ENCODE peak calls at places on chromosome 14, in five cellular contexts. T is lower leg skin, C is cardiac muscle cell, D is right atrium auricular region, O is AG04449. Y is an unnamed sample.

GRCh38 chr14:49218436-49219092 is 367.6 kb downstream of the RPS29 start:
- DNase-seq in D (no peak), C (peak; percentile 72), O (no peak), T (peak; percentile 81), Y (no peak)

GRCh38 chr14:67820428-67820881 is 876 bp downstream of the RAD51B start:
- DNase-seq in C (peak; percentile 24), T (no peak), D (no peak), O (no peak), Y (no peak)

GRCh38 chr14:74912801-74913200 is 10.3 kb downstream of the RPS6KL1 start:
- DNase-seq in T (peak; percentile 76), D (no peak), C (no peak), O (no peak), Y (no peak)

GRCh38 chr14:104267895-104268294 is 129.5 kb downstream of the KIF26A start:
- DNase-seq in C (no peak), T (no peak), O (no peak), D (no peak), Y (no peak)

GRCh38 chr14:26401170-26401968 is 196.5 kb downstream of the NOVA1 start:
- DNase-seq in T (no peak), C (no peak), O (no peak), D (no peak), Y (no peak)

GRCh38 chr14:29724991-29725390 is 202.7 kb downstream of the PRKD1 start:
- DNase-seq in T (no peak), O (no peak), D (no peak), C (peak; percentile 70), Y (no peak)

GRCh38 chr14:20332386-20332945 is 613 bp downstream of the CCNB1IP1 start:
- DNase-seq in O (no peak), D (no peak), C (peak; percentile 26), T (no peak), Y (no peak)

GRCh38 chr14:104499784-104500496 is 79.6 kb upstream of the C14orf180 start:
- DNase-seq in D (no peak), T (no peak), O (no peak), C (no peak), Y (no peak)

GRCh38 chr14:77641534-77642341 is 25.3 kb upstream of the SPTLC2 start:
- DNase-seq in T (peak; percentile 93), C (peak; percentile 89), O (no peak), D (peak; percentile 82), Y (no peak)

GRCh38 chr14:68842298-68842697 is 49.4 kb upstream of the ZFP36L1 start:
- DNase-seq in D (no peak), O (no peak), C (no peak), T (no peak), Y (no peak)

GRCh38 chr14:68846466-68846865 is 53.6 kb upstream of the ZFP36L1 start:
- DNase-seq in D (no peak), O (no peak), C (no peak), T (no peak), Y (no peak)

GRCh38 chr14:68843471-68844209 is 50.8 kb upstream of the ZFP36L1 start:
- DNase-seq in D (peak; percentile 86), T (peak; percentile 97), C (peak; percentile 82), O (no peak), Y (peak; percentile 36)

GRCh38 chr14:68841030-68841809 is 48.4 kb upstream of the ZFP36L1 start:
- DNase-seq in O (no peak), D (no peak), T (no peak), C (peak; percentile 39), Y (no peak)

GRCh38 chr14:68844210-68844545 is 51.3 kb upstream of the ZFP36L1 start:
- DNase-seq in D (no peak), T (peak; percentile 65), O (no peak), C (no peak), Y (no peak)
- TF ChIP-seq CTCF in D (no peak), T (no peak), O (no peak), C (no peak), Y (no peak)

DNA sequence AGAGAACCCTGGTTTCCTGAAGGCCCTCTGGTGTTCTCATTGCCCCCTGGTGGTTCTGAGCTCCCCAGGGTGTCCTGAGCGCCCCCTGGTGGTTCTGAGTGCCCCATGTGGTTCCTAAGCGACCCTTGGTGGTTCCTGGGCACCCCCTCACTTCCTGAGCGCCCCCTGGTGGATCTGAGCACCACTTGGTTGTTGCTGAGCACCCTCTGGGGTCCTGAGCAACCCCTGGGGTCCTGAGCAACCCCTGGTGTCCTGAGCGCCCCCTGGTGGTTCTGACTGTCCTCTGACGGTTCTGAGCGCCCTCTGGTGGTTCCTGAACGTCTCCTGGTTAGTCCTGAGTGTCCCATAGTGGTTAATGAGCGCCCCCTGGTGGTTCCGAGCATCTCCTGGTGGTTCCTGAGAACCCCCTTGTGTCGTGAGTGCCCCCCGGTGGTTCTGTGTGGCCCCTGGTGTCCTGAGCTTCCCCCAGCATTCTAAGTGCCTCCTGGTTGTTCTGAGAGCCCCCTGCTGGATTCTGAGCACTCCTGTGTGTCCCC is 568.3 kb downstream of the TMEM121 start:
- DNase-seq in T (no peak), O (no peak), D (no peak), C (no peak), Y (no peak)
- TF ChIP-seq CTCF in T (no peak), O (no peak), D (no peak), C (no peak), Y (no peak)

DNA sequence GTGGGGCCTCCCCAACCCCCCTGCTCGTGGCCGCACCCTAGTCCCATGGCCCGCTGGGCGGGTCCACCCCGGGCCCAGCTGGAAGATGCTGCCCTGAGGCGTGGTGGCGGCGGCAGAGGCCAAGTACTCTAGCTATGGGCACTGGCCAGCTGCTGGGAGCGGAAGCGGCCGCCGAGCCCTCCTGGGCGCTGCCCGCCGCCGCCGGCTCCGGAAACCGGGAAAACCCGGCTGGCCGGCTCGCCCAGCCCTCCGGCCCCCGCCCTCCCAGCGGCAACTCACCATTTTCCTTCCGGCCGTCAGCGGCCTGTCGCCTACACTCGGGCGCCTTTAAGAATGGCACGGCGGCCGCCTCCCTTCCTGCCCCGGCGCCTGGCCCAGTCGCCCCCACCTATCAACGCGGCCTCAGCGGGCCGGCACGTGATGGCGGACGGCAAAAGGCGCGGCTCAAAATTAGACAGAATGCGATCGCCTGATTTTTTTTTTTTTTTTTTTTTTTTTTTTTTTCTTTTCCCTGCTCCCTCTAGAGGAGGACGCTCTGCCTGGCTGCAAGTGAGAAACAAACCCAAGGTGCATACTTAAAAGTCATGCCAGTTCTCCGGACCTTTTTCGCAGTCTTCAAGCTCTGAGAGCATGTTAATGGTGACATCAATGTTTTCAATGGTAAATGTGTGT is at the start of gene GMFB:
- DNase-seq in D (peak; percentile 94), T (peak; percentile 98), C (peak; percentile 97), O (peak; percentile 55), Y (peak; percentile 90)
- TF ChIP-seq CTCF in D (peak; percentile 59), T (no peak), C (peak; percentile 61), O (peak; percentile 30), Y (peak; percentile 51)

GRCh38 chr14:106134901-106135300 is 608.5 kb downstream of the TMEM121 start:
- DNase-seq in O (no peak), C (no peak), D (no peak), T (no peak), Y (no peak)

DNA sequence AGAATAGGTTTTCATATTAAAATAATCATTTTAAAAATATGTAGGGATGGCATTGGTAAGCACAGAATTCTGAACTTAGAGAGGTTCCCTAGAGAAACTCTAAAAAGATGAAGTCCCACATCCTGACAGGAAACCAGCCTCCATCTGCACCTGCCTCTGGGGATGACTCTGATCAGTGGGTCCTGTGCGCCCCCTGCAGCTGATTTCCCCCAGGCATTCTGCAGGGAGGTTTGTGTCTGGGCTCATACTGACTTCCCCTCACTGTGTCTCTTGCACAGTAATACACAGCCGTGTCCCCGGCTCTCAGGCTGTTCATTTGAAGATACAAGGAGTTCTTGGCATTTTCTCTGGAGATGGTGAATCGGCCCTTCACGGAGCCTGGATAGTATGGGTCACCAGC is 602.9 kb downstream of the TMEM121 start:
- DNase-seq in T (no peak), D (no peak), C (no peak), O (no peak), Y (no peak)
- TF ChIP-seq CTCF in T (no peak), D (no peak), C (no peak), O (no peak), Y (no peak)

GRCh38 chr14:39419272-39419671 is 13.0 kb downstream of the FBXO33 start:
- DNase-seq in C (no peak), T (no peak), D (no peak), O (no peak), Y (no peak)
- TF ChIP-seq CTCF in C (no peak), T (no peak), D (no peak), O (no peak), Y (no peak)

Y was measured in AG09319.